ENCODE peak calls at places on chromosomes 5 and 9, in four cellular contexts. One of them, this sample, is unnamed.

GRCh38 chr9:2337602-2338001 is 284.0 kb upstream of the VLDLR start:
- DNase-seq in K562: no peak
- DNase-seq in HepG2: no peak
- DNase-seq in GM12878: no peak
- DNase-seq in this sample: no peak

GRCh38 chr9:121619989-121620673 is 31.3 kb upstream of the DAB2IP start:
- DNase-seq in HepG2: no peak
- DNase-seq in K562: no peak
- DNase-seq in GM12878: no peak
- DNase-seq in this sample: no peak

GRCh38 chr9:79577969-79578723 is 6.4 kb downstream of the TLE4 start:
- DNase-seq in HepG2: no peak
- DNase-seq in GM12878: no peak
- DNase-seq in K562: no peak
- DNase-seq in this sample: no peak

GRCh38 chr9:134059188-134059641 is 8.6 kb downstream of the BRD3 start:
- DNase-seq in HepG2: no peak
- DNase-seq in K562: no peak
- DNase-seq in GM12878: no peak
- DNase-seq in this sample: no peak

GRCh38 chr5:64074533-64074932 is 91.1 kb upstream of the RNF180 start:
- DNase-seq in HepG2: peak
- DNase-seq in GM12878: no peak
- DNase-seq in K562: peak
- DNase-seq in this sample: peak

GRCh38 chr5:111266491-111266890 is 42.3 kb downstream of the CAMK4 start:
- DNase-seq in K562: no peak
- DNase-seq in HepG2: no peak
- DNase-seq in GM12878: no peak
- DNase-seq in this sample: no peak

GRCh38 chr5:14161825-14162556 is 18.8 kb downstream of the TRIO start:
- DNase-seq in K562: no peak
- DNase-seq in GM12878: no peak
- DNase-seq in HepG2: no peak
- DNase-seq in this sample: no peak

GRCh38 chr9:129108805-129109370 is 1.7 kb downstream of the CRAT start:
- DNase-seq in K562: no peak
- DNase-seq in HepG2: no peak
- DNase-seq in GM12878: no peak
- DNase-seq in this sample: no peak

GRCh38 chr5:142872217-142872616 is 102.0 kb downstream of the ARHGAP26 start:
- DNase-seq in GM12878: no peak
- DNase-seq in K562: no peak
- DNase-seq in HepG2: no peak
- DNase-seq in this sample: no peak

GRCh38 chr5:10485142-10485795 is 43.6 kb downstream of the ROPN1L start:
- DNase-seq in K562: peak
- DNase-seq in HepG2: no peak
- DNase-seq in GM12878: no peak
- DNase-seq in this sample: no peak

GRCh38 chr9:112878752-112879151 is 11.9 kb downstream of the SLC46A2 start:
- DNase-seq in GM12878: no peak
- DNase-seq in K562: no peak
- DNase-seq in HepG2: no peak
- DNase-seq in this sample: no peak
- TF ChIP-seq CREM in GM12878: no peak
- TF ChIP-seq CREM in K562: no peak
- TF ChIP-seq CREM in HepG2: no peak
- TF ChIP-seq CREM in this sample: no peak

DNA sequence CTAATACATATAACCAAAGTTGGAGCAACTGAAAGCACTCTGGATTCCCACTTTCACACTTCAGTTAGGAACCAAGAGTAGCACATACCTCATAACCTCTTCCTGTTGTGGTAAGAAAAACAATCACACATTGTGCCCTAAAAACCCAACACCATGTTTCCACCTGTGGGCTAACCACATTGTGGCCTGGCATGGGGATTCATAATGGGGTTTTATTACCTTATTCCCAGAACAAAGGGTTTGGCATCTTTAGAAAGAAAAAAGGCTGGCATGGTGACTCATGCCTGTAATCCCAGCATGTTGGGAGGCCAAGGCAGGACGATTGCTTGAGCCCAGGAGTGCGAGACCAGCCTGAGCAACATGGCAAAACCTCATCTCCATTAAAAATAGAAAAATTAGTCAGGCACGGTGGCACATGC is 60.6 kb downstream of the HSD17B3 start:
- DNase-seq in K562: no peak
- DNase-seq in HepG2: no peak
- DNase-seq in GM12878: peak
- DNase-seq in this sample: no peak
- TF ChIP-seq MAX in K562: no peak
- TF ChIP-seq MAX in HepG2: no peak
- TF ChIP-seq MAX in GM12878: no peak
- TF ChIP-seq MAX in this sample: no peak

DNA sequence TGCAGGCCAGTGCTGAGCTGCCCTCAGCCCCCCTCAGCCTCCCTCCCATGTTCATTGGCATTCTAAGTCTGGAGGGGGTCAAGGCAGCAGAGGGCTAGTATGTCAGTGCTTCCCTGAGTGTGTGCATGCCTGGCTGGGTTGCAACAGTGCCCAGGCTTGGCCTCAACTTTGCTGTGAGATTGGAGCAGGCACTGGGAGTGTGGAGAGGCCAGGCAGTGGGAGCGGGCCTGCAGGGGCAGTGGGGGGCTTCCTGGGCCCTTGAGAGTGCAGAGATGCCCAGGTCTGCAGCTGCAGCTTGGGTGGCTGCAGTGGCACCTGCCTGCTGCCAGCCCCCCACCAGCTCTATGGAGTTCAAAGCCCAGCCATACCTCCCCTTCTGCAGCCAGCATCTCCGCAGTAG is 239.3 kb downstream of the ARRDC3 start:
- DNase-seq in GM12878: no peak
- DNase-seq in HepG2: no peak
- DNase-seq in K562: no peak
- DNase-seq in this sample: no peak
- TF ChIP-seq CREM in GM12878: no peak
- TF ChIP-seq CREM in HepG2: no peak
- TF ChIP-seq CREM in K562: no peak
- TF ChIP-seq CREM in this sample: no peak

DNA sequence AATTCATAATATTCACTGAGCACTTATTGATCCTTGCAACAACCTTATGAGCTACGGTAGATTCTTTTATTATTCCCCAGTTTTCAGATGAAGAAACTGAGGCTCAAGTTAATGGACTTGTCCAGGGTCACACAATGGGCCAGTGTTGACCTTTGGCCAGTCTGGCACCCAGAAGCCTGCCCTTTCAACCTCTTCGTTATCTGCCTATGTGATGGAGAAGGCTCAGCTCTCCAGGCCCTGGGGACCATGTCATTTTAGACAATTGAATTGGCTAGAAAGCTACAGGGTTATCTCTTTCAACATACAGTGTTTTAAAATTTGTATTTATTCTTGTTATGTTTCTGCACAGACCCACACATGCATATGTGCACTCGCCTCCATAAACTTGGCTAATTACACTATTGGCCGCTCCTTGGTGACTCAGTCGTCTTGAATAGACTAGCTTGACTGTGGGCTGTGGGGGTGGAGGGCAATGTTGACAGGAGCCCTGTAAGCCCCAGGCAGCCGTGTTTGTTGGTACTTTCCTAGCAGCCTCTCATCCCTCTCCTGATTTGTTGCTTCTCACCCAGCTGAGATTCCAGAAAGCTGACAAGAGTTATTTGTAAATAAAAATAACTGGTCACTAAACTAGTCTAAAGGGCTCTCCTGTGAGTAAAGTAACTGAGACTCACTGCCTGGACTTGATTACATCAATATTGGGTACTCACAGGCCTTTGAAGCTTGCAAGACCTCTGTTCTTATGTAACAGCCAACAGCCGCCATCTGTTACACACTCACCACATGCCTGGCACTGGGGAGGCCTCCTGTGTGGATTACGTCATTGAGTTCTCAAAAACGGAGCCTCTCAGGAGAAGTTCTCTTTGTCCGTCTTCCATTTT is 8.5 kb upstream of the ANGPTL2 start:
- DNase-seq in HepG2: peak
- DNase-seq in GM12878: no peak
- DNase-seq in K562: no peak
- DNase-seq in this sample: no peak
- TF ChIP-seq MAX in HepG2: no peak
- TF ChIP-seq MAX in GM12878: no peak
- TF ChIP-seq MAX in K562: no peak
- TF ChIP-seq MAX in this sample: no peak

DNA sequence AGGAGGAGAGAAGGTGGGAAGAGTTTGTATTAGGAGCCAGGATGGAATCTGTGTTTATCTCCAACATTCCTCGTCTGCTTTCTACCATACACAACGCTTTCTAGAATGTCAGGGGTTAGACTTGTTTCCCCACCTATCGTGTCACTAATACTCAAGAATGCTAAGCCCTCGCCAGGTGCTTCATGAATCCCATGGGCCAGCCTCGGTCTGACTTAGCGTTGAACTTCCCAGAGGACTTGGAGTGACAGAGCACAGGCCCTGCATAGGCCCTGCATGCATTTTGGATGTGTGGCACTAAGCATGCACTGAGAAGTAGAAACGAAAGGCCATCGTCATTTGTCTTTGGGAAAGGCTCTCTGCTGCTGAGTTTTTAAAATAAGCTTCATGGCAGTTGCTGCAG is 328.7 kb downstream of the NSG2 start:
- DNase-seq in K562: no peak
- DNase-seq in HepG2: no peak
- DNase-seq in GM12878: no peak
- DNase-seq in this sample: no peak
- TF ChIP-seq CREM in K562: no peak
- TF ChIP-seq CREM in HepG2: no peak
- TF ChIP-seq CREM in GM12878: no peak
- TF ChIP-seq CREM in this sample: no peak

GRCh38 chr5:77168884-77169254 is 41.6 kb upstream of the PDE8B start:
- DNase-seq in HepG2: no peak
- DNase-seq in K562: peak
- DNase-seq in GM12878: no peak
- DNase-seq in this sample: no peak

GRCh38 chr5:77168187-77168883 is 42.1 kb upstream of the PDE8B start:
- DNase-seq in K562: no peak
- DNase-seq in GM12878: no peak
- DNase-seq in HepG2: no peak
- DNase-seq in this sample: no peak

GRCh38 chr5:77172713-77173328 is 37.7 kb upstream of the PDE8B start:
- DNase-seq in GM12878: no peak
- DNase-seq in HepG2: no peak
- DNase-seq in K562: no peak
- DNase-seq in this sample: no peak

GRCh38 chr5:77170196-77170595 is 40.3 kb upstream of the PDE8B start:
- DNase-seq in K562: no peak
- DNase-seq in HepG2: no peak
- DNase-seq in GM12878: no peak
- DNase-seq in this sample: no peak

GRCh38 chr5:77171141-77171910 is 39.2 kb upstream of the PDE8B start:
- DNase-seq in GM12878: no peak
- DNase-seq in HepG2: no peak
- DNase-seq in K562: no peak
- DNase-seq in this sample: no peak
- TF ChIP-seq MAX in GM12878: no peak
- TF ChIP-seq MAX in HepG2: no peak
- TF ChIP-seq MAX in K562: no peak
- TF ChIP-seq MAX in this sample: no peak

GRCh38 chr5:96339862-96340261 is 93.2 kb downstream of the PCSK1 start:
- DNase-seq in GM12878: no peak
- DNase-seq in HepG2: no peak
- DNase-seq in K562: peak
- DNase-seq in this sample: no peak

GRCh38 chr5:96340357-96340756 is 92.7 kb downstream of the PCSK1 start:
- DNase-seq in HepG2: no peak
- DNase-seq in GM12878: no peak
- DNase-seq in K562: no peak
- DNase-seq in this sample: no peak

GRCh38 chr5:96337048-96337781 is 95.8 kb downstream of the PCSK1 start:
- DNase-seq in HepG2: no peak
- DNase-seq in GM12878: no peak
- DNase-seq in K562: no peak
- DNase-seq in this sample: no peak

GRCh38 chr5:96338089-96338488 is 95.0 kb downstream of the PCSK1 start:
- DNase-seq in GM12878: no peak
- DNase-seq in HepG2: no peak
- DNase-seq in K562: no peak
- DNase-seq in this sample: no peak

DNA sequence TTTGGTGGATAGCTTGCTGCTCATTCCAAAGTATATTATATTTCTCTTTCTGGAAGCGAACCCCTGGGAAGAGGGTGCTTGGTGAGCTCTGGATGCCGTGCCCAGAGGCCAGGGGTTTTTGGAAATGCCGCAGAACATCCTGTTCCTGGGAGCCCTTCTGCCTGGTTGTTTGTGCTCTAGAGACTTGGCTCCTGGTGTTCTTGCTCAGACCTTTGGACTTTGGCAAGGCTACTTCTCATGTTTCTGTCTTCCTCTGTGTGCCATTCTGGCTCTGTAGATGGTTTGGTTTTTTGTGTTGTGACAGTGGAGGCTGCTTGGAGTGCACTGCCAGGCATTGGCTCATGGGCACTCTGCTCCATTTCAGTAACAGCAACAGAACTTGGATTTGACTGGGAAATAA is 94.4 kb downstream of the PCSK1 start:
- DNase-seq in GM12878: no peak
- DNase-seq in HepG2: peak
- DNase-seq in K562: no peak
- DNase-seq in this sample: no peak
- TF ChIP-seq CREM in GM12878: no peak
- TF ChIP-seq CREM in HepG2: no peak
- TF ChIP-seq CREM in K562: no peak
- TF ChIP-seq CREM in this sample: no peak

This sample was measured in WTC11.